ENCODE peak calls at places on chromosomes 7 and 10, in ten cellular contexts. H is skeletal muscle cell; V is lower leg skin; S is stimulated activated CD4-positive, alpha-beta T cell treated with anti-CD3 and anti-CD28 coated beads, Interleukin-12 subunit alpha, Interleukin-12 subunit beta, amount 100 ng/mL, for 24 hours; T is germinal center; X is NCI-H446 treated with DMSO at 0.1 percent for 48 hours; P is fibroblast of lung; G is T follicular helper cell; Q is left ventricle myocardium inferior; C is effector CD4-positive, alpha-beta T cell. Z is an unnamed sample.

GRCh38 chr10:17657116-17657500 is 13.2 kb downstream of the STAM start:
- DNase-seq in H (no peak), V (no peak), S (no peak), T (no peak), X (no peak), P (no peak), G (no peak), Q (no peak), C (no peak), Z (no peak)

GRCh38 chr10:119166564-119166963 is 1.1 kb upstream of the SFXN4 start:
- DNase-seq in H (no peak), V (no peak), S (no peak), T (no peak), X (no peak), P (no peak), G (no peak), Q (no peak), C (no peak), Z (no peak)

GRCh38 chr7:156751319-156751718 is 110.7 kb downstream of the RNF32 start:
- DNase-seq in H (peak; percentile 72), V (no peak), S (peak; percentile 42), T (no peak), X (no peak), P (peak; percentile 82), G (no peak), Q (no peak), C (no peak), Z (peak; percentile 73)

GRCh38 chr10:78754269-78755074 is 314.3 kb upstream of the ZMIZ1 start:
- DNase-seq in H (peak; percentile 67), V (no peak), S (no peak), T (no peak), X (no peak), P (peak; percentile 81), G (no peak), Q (no peak), C (no peak), Z (peak; percentile 54)

GRCh38 chr7:86965727-86966120 is 93.7 kb downstream of the ELAPOR2 start:
- DNase-seq in H (no peak), V (no peak), S (no peak), T (no peak), X (no peak), P (no peak), G (no peak), Q (no peak), C (no peak), Z (no peak)

GRCh38 chr10:13717571-13717935 is 130.8 kb downstream of the PRPF18 start:
- DNase-seq in H (no peak), V (no peak), S (no peak), T (no peak), X (no peak), P (no peak), G (no peak), Q (no peak), C (no peak), Z (no peak)

GRCh38 chr10:133313192-133313591 is 4.5 kb downstream of the ZNF511 start:
- DNase-seq in H (no peak), V (no peak), S (no peak), T (no peak), X (no peak), P (no peak), G (no peak), Q (no peak), C (no peak), Z (no peak)

GRCh38 chr10:5666324-5667220 is at the start of gene ASB13:
- DNase-seq in H (no peak), V (peak; percentile 43), S (peak; percentile 42), T (peak; percentile 59), X (no peak), P (peak; percentile 39), G (peak; percentile 6), Q (peak; percentile 81), C (peak; percentile 10), Z (no peak)

GRCh38 chr10:17454181-17454800 is at the start of gene ST8SIA6:
- DNase-seq in H (peak; percentile 16), V (peak; percentile 21), S (peak; percentile 32), T (peak; percentile 41), X (no peak), P (peak; percentile 49), G (peak; percentile 10), Q (peak; percentile 41), C (peak; percentile 21), Z (no peak)

GRCh38 chr7:84145892-84146291 is 48.7 kb downstream of the SEMA3A start:
- DNase-seq in H (no peak), V (no peak), S (no peak), T (no peak), X (no peak), P (no peak), G (no peak), Q (no peak), C (no peak), Z (no peak)

GRCh38 chr10:121710207-121710606 is 112.0 kb upstream of the FGFR2 start:
- DNase-seq in H (no peak), V (no peak), S (no peak), T (no peak), X (no peak), P (no peak), G (no peak), Q (no peak), C (no peak), Z (no peak)

GRCh38 chr10:114698271-114699185 is 40.5 kb upstream of the ABLIM1 start:
- DNase-seq in H (no peak), V (no peak), S (no peak), T (no peak), X (no peak), P (no peak), G (no peak), Q (no peak), C (no peak), Z (no peak)

GRCh38 chr7:125316451-125316850 is 386.8 kb upstream of the POT1 start:
- DNase-seq in H (no peak), V (no peak), S (no peak), T (no peak), X (peak; percentile 20), P (no peak), G (no peak), Q (no peak), C (no peak), Z (no peak)

GRCh38 chr7:7136423-7136822 is 45.9 kb upstream of the C1GALT1 start:
- DNase-seq in H (no peak), V (no peak), S (no peak), T (no peak), X (no peak), P (peak; percentile 37), G (no peak), Q (no peak), C (no peak), Z (no peak)

GRCh38 chr10:122117475-122117874 is 128.5 kb downstream of the TACC2 start:
- DNase-seq in H (no peak), V (no peak), S (no peak), T (no peak), X (no peak), P (no peak), G (no peak), Q (no peak), C (no peak), Z (no peak)

GRCh38 chr10:77245953-77246352 is 391.7 kb downstream of the KCNMA1 start:
- DNase-seq in H (peak; percentile 61), V (peak; percentile 19), S (no peak), T (no peak), X (no peak), P (peak; percentile 69), G (no peak), Q (no peak), C (no peak), Z (no peak)

GRCh38 chr7:69651101-69651590 is 52.9 kb downstream of the AUTS2 start:
- DNase-seq in H (no peak), V (no peak), S (no peak), T (no peak), X (no peak), P (no peak), G (no peak), Q (no peak), C (no peak), Z (no peak)

GRCh38 chr7:79268730-79269129 is 184.7 kb downstream of the MAGI2 start:
- DNase-seq in H (no peak), V (no peak), S (no peak), T (no peak), X (no peak), P (no peak), G (no peak), Q (no peak), C (no peak), Z (no peak)

GRCh38 chr10:68599754-68600040 is 39.6 kb downstream of the TET1 start:
- DNase-seq in H (no peak), V (no peak), S (no peak), T (no peak), X (no peak), P (no peak), G (no peak), Q (no peak), C (no peak), Z (no peak)

GRCh38 chr10:93069245-93069561 is 4.5 kb upstream of the CYP26A1 start:
- DNase-seq in H (no peak), V (no peak), S (no peak), T (no peak), X (no peak), P (no peak), G (no peak), Q (no peak), C (no peak), Z (no peak)

GRCh38 chr10:117449636-117450035 is 74.4 kb upstream of the PDZD8 start:
- DNase-seq in H (no peak), V (no peak), S (no peak), T (no peak), X (peak; percentile 17), P (no peak), G (no peak), Q (no peak), C (no peak), Z (no peak)

GRCh38 chr7:37916017-37916672 is 472 bp downstream of the SFRP4 start:
- DNase-seq in H (no peak), V (no peak), S (no peak), T (no peak), X (no peak), P (peak; percentile 2), G (no peak), Q (peak; percentile 25), C (no peak), Z (no peak)

GRCh38 chr7:138935438-138936079 is 45.6 kb downstream of the KIAA1549 start:
- DNase-seq in H (peak; percentile 69), V (peak; percentile 30), S (no peak), T (no peak), X (peak; percentile 45), P (peak; percentile 71), G (no peak), Q (no peak), C (no peak), Z (peak; percentile 38)